ENCODE peak calls at places on chromosomes 11 and 22, in nine cellular contexts. N is cardiac muscle cell, M is transverse colon, J is IMR-90, Z is left ventricle myocardium inferior, T is neural progenitor cell, K is pancreas, A is osteoblast, I is lower lobe of right lung. S is an unnamed sample. For H3K4me1, the result is how much of the 10 kb centered on the place peaks cover.

GRCh38 chr22:17742528-17742902 is 31.8 kb downstream of the BID start:
- DNase-seq in N (peak), M (peak), J (peak), Z (peak), T (peak), K (peak), A (peak), I (peak), S (peak)

GRCh38 chr22:46929689-46930225 is 167.3 kb downstream of the TBC1D22A start:
- DNase-seq in N (no peak), M (no peak), J (no peak), Z (no peak), T (no peak), K (no peak), A (no peak), I (no peak), S (no peak)

GRCh38 chr22:43853328-43853931 is 8.9 kb downstream of the SULT4A1 start:
- DNase-seq in N (no peak), M (no peak), J (no peak), Z (no peak), T (no peak), K (no peak), A (peak), I (no peak), S (peak)

GRCh38 chr22:26884921-26885320 is 227.5 kb downstream of the MIAT start:
- DNase-seq in N (no peak), M (no peak), J (no peak), Z (no peak), T (no peak), K (no peak), A (peak), I (no peak), S (no peak)

GRCh38 chr11:16876840-16877239 is 137.4 kb downstream of the PLEKHA7 start:
- DNase-seq in N (no peak), M (no peak), J (no peak), Z (no peak), T (no peak), K (no peak), A (no peak), I (no peak), S (no peak)

GRCh38 chr11:17631702-17632365 is 84.8 kb downstream of the OTOG start:
- DNase-seq in N (no peak), M (no peak), J (no peak), Z (no peak), T (no peak), K (no peak), A (no peak), I (no peak), S (no peak)

GRCh38 chr11:32939046-32939445 is 46.4 kb downstream of the QSER1 start:
- DNase-seq in N (no peak), M (no peak), J (no peak), Z (no peak), T (no peak), K (no peak), A (no peak), I (no peak), S (no peak)

GRCh38 chr22:26066534-26066933 is 102.7 kb upstream of the SEZ6L start:
- DNase-seq in N (peak), M (no peak), J (no peak), Z (no peak), T (peak), K (no peak), A (no peak), I (no peak), S (no peak)

GRCh38 chr11:63837027-63837688 is 1.8 kb upstream of the MARK2 start:
- DNase-seq in N (peak), M (peak), J (peak), Z (peak), T (peak), K (peak), A (peak), I (peak), S (no peak)

GRCh38 chr11:11081273-11081672 is 223.4 kb upstream of the ZBED5 start:
- DNase-seq in N (no peak), M (no peak), J (no peak), Z (no peak), T (no peak), K (no peak), A (no peak), I (no peak), S (no peak)

GRCh38 chr11:128477811-128478210 is 109.5 kb downstream of the ETS1 start:
- DNase-seq in N (no peak), M (no peak), J (no peak), Z (no peak), T (no peak), K (no peak), A (no peak), I (no peak), S (no peak)

GRCh38 chr11:128474036-128474874 is 113.1 kb downstream of the ETS1 start:
- DNase-seq in N (no peak), M (no peak), J (no peak), Z (no peak), T (peak), K (no peak), A (no peak), I (no peak), S (no peak)

GRCh38 chr11:128478305-128478704 is 109.1 kb downstream of the ETS1 start:
- DNase-seq in N (no peak), M (no peak), J (no peak), Z (no peak), T (no peak), K (no peak), A (no peak), I (no peak), S (no peak)

GRCh38 chr11:128476729-128477128 is 110.6 kb downstream of the ETS1 start:
- DNase-seq in N (no peak), M (no peak), J (no peak), Z (no peak), T (no peak), K (no peak), A (no peak), I (no peak), S (no peak)

GRCh38 chr11:128476031-128476430 is 111.3 kb downstream of the ETS1 start:
- DNase-seq in N (no peak), M (no peak), J (no peak), Z (no peak), T (no peak), K (no peak), A (no peak), I (no peak), S (no peak)
- H3K4me3 ChIP-seq in N (no peak), M (no peak), J (no peak), Z (no peak), T (no peak), K (no peak), A (no peak), I (no peak), S (no peak)

DNA sequence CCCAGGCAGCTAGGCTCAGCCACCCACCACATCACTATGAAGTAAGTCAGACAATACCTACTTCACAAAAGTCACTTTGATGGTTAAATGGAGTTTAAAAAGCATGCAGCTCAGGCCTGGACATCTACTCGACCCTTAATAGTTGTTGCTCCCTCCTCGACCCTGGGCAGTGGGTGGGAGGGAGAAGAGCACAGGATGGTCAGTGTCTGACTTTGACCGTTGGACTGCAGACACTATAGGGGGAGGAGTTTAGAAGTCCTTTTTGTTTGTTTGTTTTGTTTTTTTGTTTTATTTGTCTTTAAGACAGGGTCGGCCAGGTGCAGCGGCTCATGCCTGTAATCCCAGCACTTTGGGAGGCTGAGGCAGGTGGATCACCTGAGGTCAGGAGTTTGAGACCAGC is 38.6 kb upstream of the XBP1 start:
- DNase-seq in N (no peak), M (no peak), J (no peak), Z (no peak), T (no peak), K (no peak), A (no peak), I (no peak), S (no peak)
- H3K4me1 ChIP-seq in N (under half), M (under half), J (under half), Z (under half), T (under half), K (under half), A (under half), I (under half), S (under half)

GRCh38 chr11:47377571-47378010 is 756 bp downstream of the SPI1 start:
- DNase-seq in N (no peak), M (no peak), J (no peak), Z (no peak), T (no peak), K (no peak), A (peak), I (no peak), S (no peak)
- H3K4me3 ChIP-seq in N (no peak), M (peak), J (no peak), Z (peak), T (no peak), K (peak), A (no peak), I (peak), S (no peak)

GRCh38 chr11:34266987-34267386 is 90.8 kb downstream of the ABTB2 start:
- DNase-seq in N (no peak), M (no peak), J (no peak), Z (peak), T (no peak), K (no peak), A (no peak), I (no peak), S (no peak)

GRCh38 chr11:34264266-34265110 is 93.3 kb downstream of the ABTB2 start:
- DNase-seq in N (no peak), M (no peak), J (no peak), Z (no peak), T (no peak), K (no peak), A (peak), I (no peak), S (no peak)

GRCh38 chr11:34263462-34264186 is 94.2 kb downstream of the ABTB2 start:
- DNase-seq in N (no peak), M (peak), J (peak), Z (peak), T (no peak), K (peak), A (peak), I (peak), S (peak)

GRCh38 chr11:34267440-34267839 is 90.4 kb downstream of the ABTB2 start:
- DNase-seq in N (no peak), M (no peak), J (no peak), Z (no peak), T (no peak), K (no peak), A (no peak), I (no peak), S (no peak)

DNA sequence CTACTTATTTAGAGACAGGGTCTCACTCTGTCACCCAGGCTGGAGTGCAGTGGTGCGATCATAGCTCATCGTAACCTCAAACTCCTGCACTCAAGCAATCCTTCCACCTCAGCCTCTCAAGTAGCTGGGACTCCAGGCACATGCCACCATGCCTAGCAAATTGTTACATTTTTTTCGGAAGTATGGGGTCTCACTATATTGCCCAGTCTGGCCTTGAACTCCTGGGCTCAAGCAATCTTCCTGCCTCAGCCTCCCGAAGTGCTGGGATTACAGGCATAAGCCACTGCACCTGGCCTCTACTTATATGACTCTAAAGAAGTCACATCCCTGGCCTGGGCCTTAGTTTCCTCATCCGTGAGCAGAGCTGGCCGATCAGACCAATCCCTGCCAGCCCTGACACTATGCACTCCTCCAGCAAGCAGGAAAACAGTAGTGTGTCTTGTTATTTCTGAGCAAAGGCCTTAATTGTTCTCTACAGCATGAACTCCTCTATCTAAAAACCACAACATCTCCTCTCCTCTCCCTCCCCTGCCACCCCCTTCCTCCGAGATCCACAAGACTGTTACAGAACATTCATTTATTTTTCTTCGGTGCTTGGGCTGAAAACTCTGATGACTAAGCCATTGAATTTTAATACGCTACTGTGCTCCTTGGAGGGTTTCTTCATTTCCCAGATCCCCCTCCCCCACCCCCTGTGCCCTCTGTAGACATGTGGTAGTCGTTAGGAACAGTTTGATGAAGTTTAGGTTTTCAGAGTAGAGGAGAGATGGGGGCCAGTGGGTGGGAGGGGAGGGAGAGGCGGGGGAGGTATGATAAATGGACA is 91.5 kb downstream of the ABTB2 start:
- DNase-seq in N (no peak), M (no peak), J (peak), Z (peak), T (no peak), K (no peak), A (peak), I (no peak), S (no peak)
- H3K4me1 ChIP-seq in N (under half), M (under half), J (under half), Z (half or more), T (under half), K (under half), A (under half), I (under half), S (under half)

GRCh38 chr11:2721163-2721935 is 21.6 kb upstream of the KCNQ1OT1 start:
- DNase-seq in N (no peak), M (no peak), J (no peak), Z (no peak), T (peak), K (no peak), A (no peak), I (no peak), S (no peak)
- H3K4me3 ChIP-seq in N (no peak), M (no peak), J (no peak), Z (no peak), T (peak), K (no peak), A (no peak), I (no peak), S (no peak)

S was measured in mucosa of descending colon.